ENCODE peak calls at places on chromosomes 3 and 15, in four cellular contexts. One of them, this sample, is unnamed.

GRCh38 chr3:133535971-133536634 is 37.4 kb upstream of the CDV3 start:
- DNase-seq in T-helper 2 cell: no peak
- DNase-seq in ecto neural progenitor cell: no peak
- DNase-seq in mucosa of gallbladder: no peak
- DNase-seq in this sample: no peak

GRCh38 chr3:165188452-165188851 is 7.7 kb downstream of the SLITRK3 start:
- DNase-seq in T-helper 2 cell: no peak
- DNase-seq in ecto neural progenitor cell: no peak
- DNase-seq in mucosa of gallbladder: no peak
- DNase-seq in this sample: no peak

GRCh38 chr15:74156678-74157411 is 16.7 kb upstream of the ISLR start:
- DNase-seq in T-helper 2 cell: no peak
- DNase-seq in ecto neural progenitor cell: peak
- DNase-seq in mucosa of gallbladder: no peak
- DNase-seq in this sample: no peak

GRCh38 chr3:24598691-24599090 is 104.0 kb upstream of the THRB start:
- DNase-seq in T-helper 2 cell: no peak
- DNase-seq in ecto neural progenitor cell: no peak
- DNase-seq in mucosa of gallbladder: peak
- DNase-seq in this sample: peak

GRCh38 chr15:59283717-59284336 is 77.2 kb downstream of the LDHAL6B start:
- DNase-seq in T-helper 2 cell: no peak
- DNase-seq in ecto neural progenitor cell: no peak
- DNase-seq in mucosa of gallbladder: peak
- DNase-seq in this sample: peak

GRCh38 chr3:120348065-120348980 is 831 bp downstream of the LRRC58 start:
- DNase-seq in T-helper 2 cell: peak
- DNase-seq in ecto neural progenitor cell: no peak
- DNase-seq in mucosa of gallbladder: no peak
- DNase-seq in this sample: no peak

GRCh38 chr3:26652157-26652556 is 29.6 kb downstream of the LRRC3B start:
- DNase-seq in T-helper 2 cell: no peak
- DNase-seq in ecto neural progenitor cell: peak
- DNase-seq in mucosa of gallbladder: no peak
- DNase-seq in this sample: no peak

GRCh38 chr3:54670269-54671000 is 257.4 kb downstream of the LRTM1 start:
- DNase-seq in T-helper 2 cell: no peak
- DNase-seq in ecto neural progenitor cell: no peak
- DNase-seq in mucosa of gallbladder: no peak
- DNase-seq in this sample: peak

GRCh38 chr15:56759450-56759845 is 26.1 kb upstream of the ZNF280D start:
- DNase-seq in T-helper 2 cell: no peak
- DNase-seq in ecto neural progenitor cell: no peak
- DNase-seq in mucosa of gallbladder: peak
- DNase-seq in this sample: no peak

GRCh38 chr3:30628931-30629590 is 22.7 kb downstream of the TGFBR2 start:
- DNase-seq in T-helper 2 cell: no peak
- DNase-seq in ecto neural progenitor cell: no peak
- DNase-seq in mucosa of gallbladder: peak
- DNase-seq in this sample: peak

GRCh38 chr3:178200316-178200715 is 335.9 kb upstream of the KCNMB2 start:
- DNase-seq in T-helper 2 cell: no peak
- DNase-seq in ecto neural progenitor cell: no peak
- DNase-seq in mucosa of gallbladder: no peak
- DNase-seq in this sample: no peak